ENCODE peak calls at places on chromosomes 3 and 15, in seven cellular contexts. One of them, this sample, is unnamed.

GRCh38 chr3:15116032-15116653 is 17.2 kb upstream of the RBSN start:
- DNase-seq in LoVo: no peak
- DNase-seq in activated CD8-positive, alpha-beta memory T cell treated with anti-CD3 and anti-CD28 coated beads for 48 hours: no peak
- DNase-seq in gastrocnemius medialis: no peak
- DNase-seq in stimulated activated CD4-positive, alpha-beta T cell treated with anti-CD3 and anti-CD28 coated beads, Interleukin-15, amount 100 ng/mL, for 1 hour: no peak
- DNase-seq in Peyer's patch: no peak
- DNase-seq in NCI-H1105: no peak
- DNase-seq in this sample: no peak

GRCh38 chr3:39294446-39295183 is 14.8 kb upstream of the CX3CR1 start:
- DNase-seq in NCI-H1105: no peak
- DNase-seq in gastrocnemius medialis: no peak
- DNase-seq in Peyer's patch: no peak
- DNase-seq in LoVo: no peak
- DNase-seq in stimulated activated CD4-positive, alpha-beta T cell treated with anti-CD3 and anti-CD28 coated beads, Interleukin-15, amount 100 ng/mL, for 1 hour: no peak
- DNase-seq in activated CD8-positive, alpha-beta memory T cell treated with anti-CD3 and anti-CD28 coated beads for 48 hours: no peak
- DNase-seq in this sample: no peak

GRCh38 chr3:39178553-39178952 is 13.8 kb downstream of the XIRP1 start:
- DNase-seq in LoVo: no peak
- DNase-seq in stimulated activated CD4-positive, alpha-beta T cell treated with anti-CD3 and anti-CD28 coated beads, Interleukin-15, amount 100 ng/mL, for 1 hour: no peak
- DNase-seq in gastrocnemius medialis: no peak
- DNase-seq in activated CD8-positive, alpha-beta memory T cell treated with anti-CD3 and anti-CD28 coated beads for 48 hours: no peak
- DNase-seq in Peyer's patch: no peak
- DNase-seq in NCI-H1105: no peak
- DNase-seq in this sample: no peak

GRCh38 chr3:16803019-16803418 is 81.7 kb upstream of the PLCL2 start:
- DNase-seq in activated CD8-positive, alpha-beta memory T cell treated with anti-CD3 and anti-CD28 coated beads for 48 hours: no peak
- DNase-seq in stimulated activated CD4-positive, alpha-beta T cell treated with anti-CD3 and anti-CD28 coated beads, Interleukin-15, amount 100 ng/mL, for 1 hour: no peak
- DNase-seq in Peyer's patch: no peak
- DNase-seq in gastrocnemius medialis: no peak
- DNase-seq in NCI-H1105: no peak
- DNase-seq in LoVo: no peak
- DNase-seq in this sample: no peak

GRCh38 chr3:177340243-177340830 is 143.1 kb upstream of the TBL1XR1 start:
- DNase-seq in NCI-H1105: no peak
- DNase-seq in LoVo: no peak
- DNase-seq in stimulated activated CD4-positive, alpha-beta T cell treated with anti-CD3 and anti-CD28 coated beads, Interleukin-15, amount 100 ng/mL, for 1 hour: no peak
- DNase-seq in gastrocnemius medialis: no peak
- DNase-seq in Peyer's patch: no peak
- DNase-seq in activated CD8-positive, alpha-beta memory T cell treated with anti-CD3 and anti-CD28 coated beads for 48 hours: no peak
- DNase-seq in this sample: no peak

GRCh38 chr15:99086327-99086667 is 18.6 kb upstream of the SYNM start:
- DNase-seq in NCI-H1105: no peak
- DNase-seq in LoVo: no peak
- DNase-seq in Peyer's patch: no peak
- DNase-seq in stimulated activated CD4-positive, alpha-beta T cell treated with anti-CD3 and anti-CD28 coated beads, Interleukin-15, amount 100 ng/mL, for 1 hour: no peak
- DNase-seq in activated CD8-positive, alpha-beta memory T cell treated with anti-CD3 and anti-CD28 coated beads for 48 hours: no peak
- DNase-seq in gastrocnemius medialis: peak; percentile 41
- DNase-seq in this sample: no peak

GRCh38 chr15:50925281-50925680 is 16.8 kb downstream of the AP4E1 start:
- DNase-seq in gastrocnemius medialis: no peak
- DNase-seq in Peyer's patch: no peak
- DNase-seq in stimulated activated CD4-positive, alpha-beta T cell treated with anti-CD3 and anti-CD28 coated beads, Interleukin-15, amount 100 ng/mL, for 1 hour: no peak
- DNase-seq in NCI-H1105: no peak
- DNase-seq in LoVo: no peak
- DNase-seq in activated CD8-positive, alpha-beta memory T cell treated with anti-CD3 and anti-CD28 coated beads for 48 hours: no peak
- DNase-seq in this sample: no peak

GRCh38 chr3:82163907-82164520 is 402.6 kb upstream of the GBE1 start:
- DNase-seq in LoVo: no peak
- DNase-seq in gastrocnemius medialis: no peak
- DNase-seq in Peyer's patch: no peak
- DNase-seq in NCI-H1105: no peak
- DNase-seq in activated CD8-positive, alpha-beta memory T cell treated with anti-CD3 and anti-CD28 coated beads for 48 hours: no peak
- DNase-seq in stimulated activated CD4-positive, alpha-beta T cell treated with anti-CD3 and anti-CD28 coated beads, Interleukin-15, amount 100 ng/mL, for 1 hour: no peak
- DNase-seq in this sample: no peak

GRCh38 chr15:83717010-83717409 is 63.1 kb downstream of the ADAMTSL3 start:
- DNase-seq in activated CD8-positive, alpha-beta memory T cell treated with anti-CD3 and anti-CD28 coated beads for 48 hours: no peak
- DNase-seq in gastrocnemius medialis: no peak
- DNase-seq in stimulated activated CD4-positive, alpha-beta T cell treated with anti-CD3 and anti-CD28 coated beads, Interleukin-15, amount 100 ng/mL, for 1 hour: no peak
- DNase-seq in NCI-H1105: no peak
- DNase-seq in LoVo: no peak
- DNase-seq in Peyer's patch: no peak
- DNase-seq in this sample: no peak

GRCh38 chr3:184227481-184227935 is 1.9 kb upstream of the VWA5B2 start:
- DNase-seq in Peyer's patch: no peak
- DNase-seq in NCI-H1105: peak; percentile 52
- DNase-seq in gastrocnemius medialis: no peak
- DNase-seq in LoVo: peak; percentile 30
- DNase-seq in activated CD8-positive, alpha-beta memory T cell treated with anti-CD3 and anti-CD28 coated beads for 48 hours: no peak
- DNase-seq in stimulated activated CD4-positive, alpha-beta T cell treated with anti-CD3 and anti-CD28 coated beads, Interleukin-15, amount 100 ng/mL, for 1 hour: no peak
- DNase-seq in this sample: no peak

GRCh38 chr15:67736810-67737209 is 88.5 kb upstream of the SKOR1 start:
- DNase-seq in Peyer's patch: no peak
- DNase-seq in gastrocnemius medialis: no peak
- DNase-seq in stimulated activated CD4-positive, alpha-beta T cell treated with anti-CD3 and anti-CD28 coated beads, Interleukin-15, amount 100 ng/mL, for 1 hour: no peak
- DNase-seq in activated CD8-positive, alpha-beta memory T cell treated with anti-CD3 and anti-CD28 coated beads for 48 hours: no peak
- DNase-seq in NCI-H1105: no peak
- DNase-seq in LoVo: no peak
- DNase-seq in this sample: no peak

GRCh38 chr3:143822374-143822773 is 25.9 kb downstream of the SLC9A9 start:
- DNase-seq in NCI-H1105: no peak
- DNase-seq in LoVo: no peak
- DNase-seq in gastrocnemius medialis: no peak
- DNase-seq in activated CD8-positive, alpha-beta memory T cell treated with anti-CD3 and anti-CD28 coated beads for 48 hours: no peak
- DNase-seq in stimulated activated CD4-positive, alpha-beta T cell treated with anti-CD3 and anti-CD28 coated beads, Interleukin-15, amount 100 ng/mL, for 1 hour: no peak
- DNase-seq in Peyer's patch: no peak
- DNase-seq in this sample: no peak

GRCh38 chr3:9064853-9065252 is 101.6 kb upstream of the RAD18 start:
- DNase-seq in gastrocnemius medialis: no peak
- DNase-seq in NCI-H1105: no peak
- DNase-seq in LoVo: no peak
- DNase-seq in Peyer's patch: no peak
- DNase-seq in stimulated activated CD4-positive, alpha-beta T cell treated with anti-CD3 and anti-CD28 coated beads, Interleukin-15, amount 100 ng/mL, for 1 hour: no peak
- DNase-seq in activated CD8-positive, alpha-beta memory T cell treated with anti-CD3 and anti-CD28 coated beads for 48 hours: no peak
- DNase-seq in this sample: no peak

GRCh38 chr15:65666257-65666656 is 44.5 kb downstream of the SLC24A1 start:
- DNase-seq in Peyer's patch: no peak
- DNase-seq in NCI-H1105: no peak
- DNase-seq in stimulated activated CD4-positive, alpha-beta T cell treated with anti-CD3 and anti-CD28 coated beads, Interleukin-15, amount 100 ng/mL, for 1 hour: no peak
- DNase-seq in activated CD8-positive, alpha-beta memory T cell treated with anti-CD3 and anti-CD28 coated beads for 48 hours: no peak
- DNase-seq in gastrocnemius medialis: no peak
- DNase-seq in LoVo: no peak
- DNase-seq in this sample: no peak

GRCh38 chr3:127690106-127690505 is 17.4 kb downstream of the ABTB1 start:
- DNase-seq in activated CD8-positive, alpha-beta memory T cell treated with anti-CD3 and anti-CD28 coated beads for 48 hours: no peak
- DNase-seq in LoVo: peak; percentile 55
- DNase-seq in gastrocnemius medialis: no peak
- DNase-seq in stimulated activated CD4-positive, alpha-beta T cell treated with anti-CD3 and anti-CD28 coated beads, Interleukin-15, amount 100 ng/mL, for 1 hour: no peak
- DNase-seq in NCI-H1105: no peak
- DNase-seq in Peyer's patch: peak; percentile 24
- DNase-seq in this sample: no peak

This sample was measured in NCI-H446 treated with DMSO at 0.1 percent for 48 hours.